ENCODE peak calls at places on chromosomes 13 and 19, in four cellular contexts. P, U, Y and D are unnamed samples.

GRCh38 chr13:23845309-23845708 is 43.9 kb downstream of the MIPEP start:
- DNase-seq in Y (no peak), P (no peak), U (no peak), D (no peak)

GRCh38 chr13:77518266-77518665 is 17.2 kb upstream of the SCEL start:
- DNase-seq in U (no peak), Y (peak), P (no peak), D (no peak)

GRCh38 chr19:38252385-38252784 is 3.8 kb downstream of the PPP1R14A start:
- DNase-seq in Y (no peak), P (no peak), U (no peak), D (no peak)

GRCh38 chr19:21586341-21587116 is 81.1 kb downstream of the ZNF429 start:
- DNase-seq in P (peak), Y (no peak), U (peak), D (no peak)

GRCh38 chr13:50893211-50893852 is 16.3 kb upstream of the RNASEH2B start:
- DNase-seq in U (peak), P (no peak), Y (peak), D (no peak)

GRCh38 chr13:89748716-89749115 is 1598.8 kb upstream of the MIR17HG start:
- DNase-seq in Y (peak), U (no peak), P (no peak), D (no peak)

GRCh38 chr19:14347999-14348889 is 33.0 kb upstream of the ADGRE5 start:
- DNase-seq in Y (no peak), U (peak), P (peak), D (no peak)

GRCh38 chr19:45162464-45163143 is 1.8 kb upstream of the NKPD1 start:
- DNase-seq in P (no peak), Y (no peak), U (no peak), D (peak)

GRCh38 chr13:94550030-94550738 is 45.8 kb downstream of the TGDS start:
- DNase-seq in Y (peak), P (no peak), U (peak), D (no peak)

GRCh38 chr13:28530729-28531194 is 35.8 kb upstream of the FLT1 start:
- DNase-seq in Y (no peak), U (no peak), P (no peak), D (no peak)

GRCh38 chr19:18193388-18194207 is 580 bp downstream of the MPV17L2 start:
- DNase-seq in U (no peak), Y (no peak), P (no peak), D (peak)

GRCh38 chr13:97492257-97492656 is 58.3 kb downstream of the RAP2A start:
- DNase-seq in U (no peak), P (no peak), Y (no peak), D (no peak)

GRCh38 chr13:75647126-75647784 is 11.1 kb downstream of the LMO7 start:
- DNase-seq in P (no peak), Y (peak), U (no peak), D (no peak)

GRCh38 chr13:22055259-22055658 is 384.4 kb downstream of the FGF9 start:
- DNase-seq in P (no peak), Y (no peak), U (peak), D (no peak)
- H3K4me3 ChIP-seq in P (no peak), Y (no peak), U (no peak), D (no peak)

DNA sequence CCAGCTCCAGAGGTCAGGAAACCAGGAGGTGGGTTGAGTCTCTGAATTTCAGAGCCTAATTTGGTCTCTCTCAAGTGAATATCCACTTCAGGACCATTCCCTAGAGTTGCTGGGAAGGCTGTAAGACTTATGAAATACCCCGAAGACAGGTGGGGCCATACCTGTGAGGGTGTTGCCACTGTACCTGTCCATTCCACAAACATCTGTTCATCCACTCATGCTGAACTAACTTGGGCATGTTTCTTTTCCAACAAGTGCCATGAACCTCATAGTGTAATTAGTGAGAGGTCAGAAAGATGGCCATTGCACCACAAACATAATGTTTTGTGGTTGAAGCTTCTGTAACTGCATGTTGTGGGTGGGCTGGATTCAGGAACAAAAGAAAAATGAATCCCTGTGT is 7.8 kb downstream of the ILF3 start:
- DNase-seq in P (no peak), U (no peak), Y (no peak), D (no peak)
- H3K27ac ChIP-seq in P (no peak), U (peak), Y (no peak), D (no peak)

DNA sequence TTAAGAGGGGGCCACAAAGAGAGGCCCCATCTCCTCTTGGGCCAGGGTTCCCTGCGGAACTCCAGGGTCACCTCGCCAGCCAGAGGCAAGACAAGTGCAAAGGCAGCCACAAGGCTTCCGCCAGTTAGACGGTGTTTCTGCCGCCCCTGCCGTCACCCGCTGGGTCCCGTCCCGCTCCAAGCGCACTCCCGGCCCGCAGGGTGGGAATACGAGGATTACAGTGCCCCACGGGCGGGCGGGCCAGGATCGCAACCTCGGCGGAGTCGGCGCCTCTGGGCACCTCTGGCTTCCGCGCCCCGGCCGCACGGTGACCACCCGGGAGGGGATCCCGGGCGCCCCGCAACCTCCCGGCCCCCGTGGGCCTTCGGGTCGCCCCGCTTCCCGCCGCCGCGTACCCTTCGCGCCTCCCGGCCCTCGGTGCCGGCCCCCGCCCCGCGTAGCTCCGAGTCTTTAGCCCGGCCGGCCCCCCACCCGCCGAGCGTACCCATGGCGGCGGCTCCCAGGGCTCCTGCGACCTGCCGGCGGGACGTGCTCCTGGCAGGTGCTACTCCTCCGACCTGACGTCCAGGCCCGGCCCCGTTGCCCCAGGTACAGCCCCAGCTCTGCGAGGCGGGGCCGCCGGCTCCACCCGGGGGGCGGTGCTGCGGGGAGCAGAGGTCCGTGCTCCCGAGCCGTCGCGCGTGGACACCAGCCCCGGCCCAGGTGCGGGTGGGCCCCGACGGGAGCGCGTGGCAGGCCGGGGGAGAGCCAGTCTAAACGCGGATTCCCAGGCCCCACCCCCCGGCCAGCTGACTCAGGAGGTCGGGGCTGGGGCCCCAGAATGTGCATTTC is at the start of gene SLC15A1:
- DNase-seq in U (peak), Y (no peak), P (no peak), D (no peak)
- H3K4me3 ChIP-seq in U (peak), Y (peak), P (peak), D (peak)

GRCh38 chr19:40646564-40647254 is 43.7 kb downstream of the NUMBL start:
- DNase-seq in U (no peak), P (no peak), Y (no peak), D (no peak)
- H3K27ac ChIP-seq in U (no peak), P (peak), Y (peak), D (peak)

GRCh38 chr19:1747285-1748114 is 5.8 kb upstream of the ONECUT3 start:
- DNase-seq in P (no peak), U (peak), Y (peak), D (no peak)

GRCh38 chr19:1744822-1745563 is 8.3 kb upstream of the ONECUT3 start:
- DNase-seq in U (no peak), P (no peak), Y (no peak), D (no peak)

GRCh38 chr19:1746401-1747284 is 6.7 kb upstream of the ONECUT3 start:
- DNase-seq in U (no peak), P (no peak), Y (peak), D (no peak)

GRCh38 chr19:1744133-1744665 is 9.1 kb upstream of the ONECUT3 start:
- DNase-seq in P (no peak), U (no peak), Y (no peak), D (no peak)

GRCh38 chr19:1745589-1746031 is 7.7 kb upstream of the ONECUT3 start:
- DNase-seq in P (no peak), U (peak), Y (no peak), D (no peak)
- H3K4me3 ChIP-seq in P (no peak), U (peak), Y (no peak), D (no peak)

DNA sequence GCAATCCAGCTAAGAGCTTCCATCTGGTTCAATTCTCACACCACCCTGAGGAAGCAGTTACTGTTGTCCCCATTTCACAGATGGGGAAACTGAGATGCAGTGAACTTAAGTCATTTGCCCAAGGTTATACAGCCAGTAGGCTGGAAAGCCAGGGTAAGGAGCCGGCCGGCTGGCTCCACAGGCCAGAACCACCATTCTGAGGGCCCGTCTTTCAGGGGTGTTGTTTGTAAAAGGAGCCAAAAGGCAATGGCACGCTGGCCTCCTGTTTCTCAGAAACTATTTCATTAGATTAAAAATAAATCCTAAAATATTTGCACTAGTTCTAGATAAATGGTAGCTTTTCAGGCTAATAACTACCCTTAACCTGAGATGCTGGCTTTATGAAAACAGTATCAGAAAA is 114.9 kb downstream of the CRYL1 start:
- DNase-seq in Y (no peak), P (no peak), U (no peak), D (no peak)
- H3K27ac ChIP-seq in Y (no peak), P (no peak), U (no peak), D (no peak)

GRCh38 chr19:40800997-40801377 is 2.0 kb downstream of the EGLN2 start:
- DNase-seq in P (peak), U (no peak), Y (no peak), D (no peak)
- H3K4me3 ChIP-seq in P (peak), U (peak), Y (no peak), D (peak)

GRCh38 chr13:92103673-92104296 is 705.4 kb downstream of the GPC5 start:
- DNase-seq in P (no peak), Y (peak), U (peak), D (no peak)
- H3K27ac ChIP-seq in P (no peak), Y (no peak), U (no peak), D (no peak)